ENCODE peak calls at places on chromosomes 12 and 14, in six cellular contexts. W is NCI-H1092, E is heart left ventricle, X is cardiac fibroblast, O is NCI-H1105 treated with DMSO at 0.1 percent for 48 hours, A is HS-5. Q is an unnamed sample.

GRCh38 chr12:70664463-70664862 is 27.2 kb upstream of the PTPRB start:
- DNase-seq in W (peak; percentile 15), E (peak; percentile 11), X (peak; percentile 38), O (peak; percentile 95), A (no peak), Q (peak; percentile 39)

GRCh38 chr14:60294670-60295069 is 45.6 kb downstream of the PPM1A start:
- DNase-seq in W (no peak), E (no peak), X (no peak), O (no peak), A (no peak), Q (no peak)

GRCh38 chr14:21496453-21496852 is 14.7 kb downstream of the METTL3 start:
- DNase-seq in W (no peak), E (no peak), X (peak; percentile 86), O (no peak), A (no peak), Q (peak; percentile 82)

GRCh38 chr14:90382491-90383125 is 14.2 kb upstream of the CALM1 start:
- DNase-seq in W (peak; percentile 77), E (peak; percentile 74), X (peak; percentile 86), O (peak; percentile 76), A (no peak), Q (peak; percentile 85)

GRCh38 chr12:13000616-13000934 is 510 bp upstream of the HEBP1 start:
- DNase-seq in W (peak; percentile 46), E (no peak), X (no peak), O (peak; percentile 75), A (no peak), Q (no peak)

GRCh38 chr14:93956514-93957332 is 19.6 kb downstream of the ASB2 start:
- DNase-seq in W (no peak), E (peak; percentile 76), X (no peak), O (no peak), A (no peak), Q (no peak)

GRCh38 chr14:95533391-95533821 is 1.4 kb upstream of the GLRX5 start:
- DNase-seq in W (peak; percentile 22), E (no peak), X (peak; percentile 61), O (peak; percentile 81), A (no peak), Q (peak; percentile 59)

GRCh38 chr14:35336171-35337073 is 44.2 kb downstream of the PSMA6 start:
- DNase-seq in W (no peak), E (peak; percentile 95), X (peak; percentile 100), O (no peak), A (no peak), Q (peak; percentile 99)

GRCh38 chr12:125983784-125984510 is 918.7 kb downstream of the AACS start:
- DNase-seq in W (no peak), E (no peak), X (no peak), O (peak; percentile 81), A (no peak), Q (no peak)

GRCh38 chr12:13223176-13223806 is 26.8 kb downstream of the EMP1 start:
- DNase-seq in W (no peak), E (no peak), X (peak; percentile 57), O (no peak), A (peak; percentile 96), Q (peak; percentile 80)

GRCh38 chr14:104557766-104558165 is 21.8 kb upstream of the C14orf180 start:
- DNase-seq in W (no peak), E (no peak), X (no peak), O (no peak), A (no peak), Q (no peak)

GRCh38 chr12:121796855-121797751 is 3.6 kb upstream of the RHOF start:
- DNase-seq in W (peak; percentile 16), E (peak; percentile 95), X (peak; percentile 90), O (peak; percentile 84), A (no peak), Q (peak; percentile 80)

GRCh38 chr14:83217492-83217891 is 1683.8 kb upstream of the SEL1L start:
- DNase-seq in W (no peak), E (no peak), X (peak; percentile 7), O (peak; percentile 13), A (peak; percentile 40), Q (peak; percentile 27)

GRCh38 chr14:51724650-51725049 is 72.9 kb downstream of the FRMD6 start:
- DNase-seq in W (no peak), E (no peak), X (no peak), O (peak; percentile 46), A (no peak), Q (no peak)

GRCh38 chr14:104091061-104091926 is 5.8 kb downstream of the ASPG start:
- DNase-seq in W (no peak), E (no peak), X (no peak), O (no peak), A (no peak), Q (no peak)

GRCh38 chr14:99684356-99684952 is 356 bp downstream of the CYP46A1 start:
- DNase-seq in W (no peak), E (no peak), X (no peak), O (peak; percentile 11), A (no peak), Q (no peak)

GRCh38 chr12:129629901-129630300 is 273.9 kb downstream of the TMEM132D start:
- DNase-seq in W (no peak), E (no peak), X (no peak), O (no peak), A (no peak), Q (no peak)

GRCh38 chr12:21656931-21657335 is 709 bp downstream of the LDHB start:
- DNase-seq in W (peak; percentile 11), E (peak; percentile 27), X (peak; percentile 53), O (no peak), A (no peak), Q (peak; percentile 52)

GRCh38 chr12:51244269-51244668 is 5.6 kb downstream of the DAZAP2 start:
- DNase-seq in W (no peak), E (no peak), X (peak; percentile 25), O (no peak), A (no peak), Q (peak; percentile 21)

GRCh38 chr14:90060312-90060964 is 1.4 kb upstream of the KCNK13 start:
- DNase-seq in W (peak; percentile 34), E (peak; percentile 24), X (peak; percentile 56), O (peak; percentile 83), A (no peak), Q (peak; percentile 47)

GRCh38 chr12:92411687-92412086 is 266.0 kb upstream of the BTG1 start:
- DNase-seq in W (no peak), E (peak; percentile 21), X (no peak), O (no peak), A (no peak), Q (no peak)

GRCh38 chr12:89245090-89245489 is 107.2 kb downstream of the DUSP6 start:
- DNase-seq in W (no peak), E (no peak), X (no peak), O (no peak), A (peak; percentile 60), Q (peak; percentile 54)

GRCh38 chr12:110071504-110071903 is 23.2 kb upstream of the C12orf76 start:
- DNase-seq in W (no peak), E (no peak), X (no peak), O (no peak), A (no peak), Q (no peak)

GRCh38 chr12:125081427-125081826 is 16.2 kb downstream of the AACS start:
- DNase-seq in W (peak; percentile 98), E (no peak), X (no peak), O (peak; percentile 97), A (no peak), Q (no peak)

GRCh38 chr12:131980263-131980662 is 30.5 kb downstream of the EP400 start:
- DNase-seq in W (no peak), E (no peak), X (no peak), O (no peak), A (no peak), Q (peak; percentile 10)

GRCh38 chr12:91423336-91424050 is 240.9 kb upstream of the DCN start:
- DNase-seq in W (no peak), E (no peak), X (no peak), O (no peak), A (no peak), Q (no peak)

GRCh38 chr14:68094158-68094557 is 274.6 kb downstream of the RAD51B start:
- DNase-seq in W (no peak), E (no peak), X (no peak), O (no peak), A (no peak), Q (no peak)

GRCh38 chr12:131803995-131804521 is 24.1 kb upstream of the MMP17 start:
- DNase-seq in W (no peak), E (no peak), X (peak; percentile 57), O (no peak), A (no peak), Q (peak; percentile 57)

GRCh38 chr14:57182760-57183503 is 85.8 kb downstream of the EXOC5 start:
- DNase-seq in W (peak; percentile 34), E (no peak), X (peak; percentile 7), O (peak; percentile 21), A (no peak), Q (peak; percentile 18)

Q was measured in fibroblast of pulmonary artery.